ENCODE peak calls at places on chromosomes 11 and 22, in four cellular contexts. D, Q, O and G are unnamed samples.

GRCh38 chr11:1307998-1308744 is 1.3 kb downstream of the TOLLIP start:
- DNase-seq in D (peak; percentile 31), Q (peak; percentile 49), O (no peak), G (peak; percentile 13)

GRCh38 chr11:44066732-44067131 is 662 bp downstream of the ACCS start:
- DNase-seq in D (peak; percentile 84), Q (no peak), O (no peak), G (peak; percentile 59)

GRCh38 chr11:71300187-71300586 is 47.8 kb upstream of the SHANK2 start:
- DNase-seq in D (peak; percentile 22), Q (no peak), O (no peak), G (no peak)

GRCh38 chr11:63536669-63537292 is at the start of gene PLAAT4:
- DNase-seq in D (peak; percentile 88), Q (no peak), O (peak; percentile 31), G (peak; percentile 73)

GRCh38 chr22:20095521-20095920 is 15.5 kb downstream of the DGCR8 start:
- DNase-seq in D (no peak), Q (no peak), O (peak; percentile 48), G (no peak)

GRCh38 chr22:40236131-40236665 is 58.5 kb downstream of the TNRC6B start:
- DNase-seq in D (no peak), Q (no peak), O (no peak), G (no peak)

GRCh38 chr22:25419247-25420113 is 145.0 kb upstream of the GRK3 start:
- DNase-seq in D (peak; percentile 52), Q (peak; percentile 54), O (no peak), G (peak; percentile 37)

GRCh38 chr22:36238348-36239149 is 778 bp downstream of the APOL2 start:
- DNase-seq in D (peak; percentile 48), Q (peak; percentile 53), O (no peak), G (no peak)

GRCh38 chr22:31923166-31923565 is 21.2 kb upstream of the YWHAH start:
- DNase-seq in D (no peak), Q (no peak), O (no peak), G (no peak)